ENCODE peak calls at places on chromosomes 2 and 18, in six cellular contexts. J is GM23338, B is MM.1S, O is neural progenitor cell, D is HCT116, V is fibroblast of lung. Q is an unnamed sample.
A peak's percentile ranks its signal among the peaks of the same experiment; 100 is the strongest.

GRCh38 chr2:164706522-164706921 is 85.2 kb upstream of the GRB14 start:
- DNase-seq in J (no peak), B (no peak), O (no peak), D (no peak), V (peak; percentile 83), Q (no peak)

GRCh38 chr2:204625135-204625534 is 79.9 kb downstream of the PARD3B start:
- DNase-seq in J (peak; percentile 6), B (no peak), O (peak; percentile 10), D (no peak), V (peak; percentile 13), Q (no peak)

GRCh38 chr2:158688722-158689121 is 106.4 kb upstream of the DAPL1 start:
- DNase-seq in J (peak; percentile 12), B (no peak), O (no peak), D (no peak), V (peak; percentile 25), Q (no peak)

GRCh38 chr2:215828528-215829184 is 184.7 kb downstream of the MREG start:
- DNase-seq in J (peak; percentile 89), B (peak; percentile 48), O (peak; percentile 79), D (peak; percentile 58), V (peak; percentile 66), Q (peak; percentile 79)

GRCh38 chr18:62328775-62329525 is 3.8 kb downstream of the TNFRSF11A start:
- DNase-seq in J (no peak), B (no peak), O (no peak), D (no peak), V (no peak), Q (no peak)

GRCh38 chr18:76361219-76361618 is 133.8 kb downstream of the ZNF516 start:
- DNase-seq in J (no peak), B (no peak), O (no peak), D (no peak), V (no peak), Q (no peak)

GRCh38 chr2:73823916-73824523 is 4.7 kb upstream of the STAMBP start:
- DNase-seq in J (peak; percentile 81), B (peak; percentile 70), O (peak; percentile 61), D (peak; percentile 69), V (peak; percentile 79), Q (peak; percentile 87)

GRCh38 chr2:235171511-235172130 is 219.8 kb downstream of the SH3BP4 start:
- DNase-seq in J (no peak), B (no peak), O (no peak), D (no peak), V (peak; percentile 76), Q (peak; percentile 31)

GRCh38 chr2:51649366-51649765 is 617.4 kb upstream of the NRXN1 start:
- DNase-seq in J (no peak), B (no peak), O (no peak), D (no peak), V (no peak), Q (no peak)

GRCh38 chr2:227462463-227462951 is 9.4 kb upstream of the AGFG1 start:
- DNase-seq in J (no peak), B (no peak), O (no peak), D (no peak), V (no peak), Q (peak; percentile 25)

GRCh38 chr18:42113529-42114191 is 158.6 kb downstream of the PIK3C3 start:
- DNase-seq in J (no peak), B (peak; percentile 24), O (no peak), D (no peak), V (peak; percentile 52), Q (no peak)

GRCh38 chr18:21912339-21913239 is 172.0 kb downstream of the MIB1 start:
- DNase-seq in J (peak; percentile 46), B (no peak), O (peak; percentile 54), D (no peak), V (no peak), Q (no peak)

GRCh38 chr2:238285653-238286082 is 2.7 kb downstream of the PER2 start:
- DNase-seq in J (peak; percentile 54), B (no peak), O (peak; percentile 65), D (no peak), V (peak; percentile 94), Q (peak; percentile 94)

GRCh38 chr18:79832169-79832568 is 34.4 kb downstream of the KCNG2 start:
- DNase-seq in J (no peak), B (no peak), O (no peak), D (no peak), V (no peak), Q (no peak)

GRCh38 chr2:16036951-16037350 is 96.6 kb downstream of the MYCN start:
- DNase-seq in J (no peak), B (no peak), O (no peak), D (no peak), V (no peak), Q (no peak)

GRCh38 chr2:111975053-111975552 is 76.7 kb downstream of the MERTK start:
- DNase-seq in J (no peak), B (no peak), O (no peak), D (peak; percentile 97), V (peak; percentile 96), Q (peak; percentile 59)

GRCh38 chr2:142867161-142867560 is 10.3 kb upstream of the KYNU start:
- DNase-seq in J (no peak), B (no peak), O (no peak), D (no peak), V (peak; percentile 24), Q (no peak)

GRCh38 chr2:62972601-62973000 is 78.0 kb upstream of the OTX1 start:
- DNase-seq in J (no peak), B (no peak), O (no peak), D (no peak), V (no peak), Q (no peak)

GRCh38 chr2:237451582-237452469 is 35.2 kb upstream of the MLPH start:
- DNase-seq in J (peak; percentile 72), B (no peak), O (peak; percentile 48), D (no peak), V (no peak), Q (no peak)

GRCh38 chr2:10647886-10648605 is 41.7 kb downstream of the NOL10 start:
- DNase-seq in J (no peak), B (no peak), O (no peak), D (no peak), V (peak; percentile 73), Q (no peak)

GRCh38 chr2:215693269-215693998 is 257.6 kb upstream of the FN1 start:
- DNase-seq in J (no peak), B (no peak), O (no peak), D (no peak), V (peak; percentile 95), Q (no peak)

GRCh38 chr2:119625226-119625625 is 53.8 kb upstream of the TMEM177 start:
- DNase-seq in J (no peak), B (no peak), O (no peak), D (no peak), V (no peak), Q (no peak)
- H3K4me1 ChIP-seq in J (no peaks in the 10 kb centered on the region), B (no peaks in the 10 kb centered on the region), O (no peaks in the 10 kb centered on the region), D (no peaks in the 10 kb centered on the region), V (no peaks in the 10 kb centered on the region), Q (no peaks in the 10 kb centered on the region)

DNA sequence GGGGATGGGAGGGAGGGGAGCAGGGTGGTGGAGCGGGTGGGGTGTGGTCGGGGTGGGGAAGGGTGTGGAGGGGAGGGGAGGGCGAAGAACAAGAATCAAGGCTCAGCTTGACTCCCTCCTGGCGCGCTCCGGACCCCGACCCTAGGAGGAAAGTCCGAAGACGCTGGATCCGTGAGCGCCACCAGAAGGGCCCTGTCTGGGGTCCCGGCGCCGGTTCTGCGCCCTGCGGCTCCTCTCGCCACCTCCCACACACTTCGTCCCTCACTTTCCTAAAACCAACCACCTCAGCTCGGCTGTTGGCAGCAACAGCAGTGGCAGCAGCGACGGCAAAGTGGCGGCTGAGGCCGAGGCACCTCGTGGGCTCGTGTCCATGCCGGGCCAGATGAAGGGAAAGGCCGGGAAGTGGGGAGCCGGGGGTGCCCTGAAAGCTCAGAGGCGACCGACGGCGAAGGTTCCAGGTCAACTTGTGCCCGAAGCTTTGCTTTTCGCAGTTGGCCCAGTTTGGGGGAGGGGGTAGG is 2.1 kb downstream of the KLHL14 start:
- DNase-seq in J (peak; percentile 51), B (no peak), O (peak; percentile 39), D (no peak), V (no peak), Q (peak; percentile 11)
- TF ChIP-seq EZH2 in J (no peak), B (no peak), O (peak; percentile 80), D (no peak), V (no peak), Q (peak; percentile 30)

DNA sequence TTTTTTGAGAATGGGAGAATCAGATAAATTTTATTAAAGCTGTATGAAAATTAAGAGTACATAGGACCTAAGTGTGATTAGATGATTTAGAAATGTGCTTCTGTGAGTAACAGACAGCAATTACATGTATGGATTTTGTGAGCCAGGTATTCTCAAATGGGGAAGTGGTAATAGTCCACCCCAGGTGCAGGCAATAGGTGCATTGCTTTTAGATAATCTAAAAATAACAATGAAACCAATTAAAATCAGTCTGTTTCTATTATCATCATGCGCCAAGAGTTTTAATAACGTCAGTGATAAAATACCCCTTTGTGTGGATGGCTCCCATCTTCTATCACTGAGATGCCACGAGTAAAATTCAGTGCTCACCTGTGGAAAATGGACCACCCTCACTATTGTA is 265.3 kb downstream of the RNF144A start:
- DNase-seq in J (no peak), B (no peak), O (no peak), D (no peak), V (no peak), Q (no peak)
- H3K4me1 ChIP-seq in J (no peaks in the 10 kb centered on the region), B (no peaks in the 10 kb centered on the region), O (no peaks in the 10 kb centered on the region), D (no peaks in the 10 kb centered on the region), V (no peaks in the 10 kb centered on the region), Q (no peaks in the 10 kb centered on the region)

GRCh38 chr18:59263566-59264135 is 9.6 kb downstream of the RAX start:
- DNase-seq in J (no peak), B (no peak), O (no peak), D (no peak), V (no peak), Q (no peak)
- TF ChIP-seq EZH2 in J (peak; percentile 35), B (no peak), O (no peak), D (no peak), V (no peak), Q (no peak)

DNA sequence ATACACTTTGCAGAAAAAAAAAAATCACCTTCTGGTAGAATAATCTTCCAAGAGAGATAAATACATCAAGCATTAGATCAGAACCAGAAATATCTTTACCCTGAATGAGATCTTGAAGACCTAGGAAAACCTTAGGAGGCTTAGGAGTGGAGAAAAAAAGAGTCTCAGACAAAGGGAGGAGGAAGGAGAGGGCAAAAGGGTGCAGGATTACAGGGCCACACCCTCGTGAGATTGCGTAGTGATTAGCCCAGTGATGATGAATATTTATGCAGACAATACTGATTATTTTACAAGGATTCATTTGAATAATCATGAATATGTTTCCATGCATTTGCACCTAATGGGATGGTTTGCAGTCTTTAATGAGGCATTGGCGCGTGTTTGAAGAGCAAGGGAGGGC is 18.8 kb upstream of the ZNF532 start:
- DNase-seq in J (no peak), B (no peak), O (no peak), D (no peak), V (no peak), Q (no peak)
- H3K4me1 ChIP-seq in J (peaks cover 56% of the 10 kb centered on the region), B (no peaks in the 10 kb centered on the region), O (peaks cover 61% of the 10 kb centered on the region), D (no peaks in the 10 kb centered on the region), V (no peaks in the 10 kb centered on the region), Q (no peaks in the 10 kb centered on the region)

GRCh38 chr2:174326880-174327558 is 7.7 kb upstream of the SP9 start:
- DNase-seq in J (peak; percentile 55), B (no peak), O (peak; percentile 56), D (no peak), V (no peak), Q (no peak)
- TF ChIP-seq EZH2 in J (peak; percentile 69), B (no peak), O (peak; percentile 97), D (no peak), V (peak; percentile 80), Q (peak; percentile 85)

Q was measured in hepatocyte.